ENCODE peak calls at places on chromosomes 4 and X, in four cellular contexts. R, L, X and I are unnamed samples.

GRCh38 chr4:102620697-102621497 is 119.7 kb downstream of the NFKB1 start:
- DNase-seq in R (peak), L (no peak), X (no peak), I (peak)

GRCh38 chrX:32448320-32448719 is 763.0 kb downstream of the DMD start:
- DNase-seq in X (no peak), R (no peak), L (no peak), I (no peak)

GRCh38 chrX:150007356-150007755 is 69.1 kb upstream of the EOLA2 start:
- DNase-seq in R (no peak), L (no peak), X (no peak), I (no peak)

GRCh38 chr4:112515278-112516075 is 503 bp downstream of the NEUROG2 start:
- DNase-seq in L (peak), R (no peak), X (peak), I (peak)

GRCh38 chrX:53048169-53049126 is at the start of gene GPR173:
- DNase-seq in X (peak), R (peak), L (peak), I (peak)

GRCh38 chr4:7610062-7610670 is 175.4 kb upstream of the PSAPL1 start:
- DNase-seq in R (no peak), L (no peak), X (no peak), I (no peak)

GRCh38 chrX:132592880-132593279 is 104.0 kb upstream of the MBNL3 start:
- DNase-seq in L (peak), X (no peak), R (no peak), I (peak)

GRCh38 chrX:70301716-70302115 is 11.8 kb downstream of the KIF4A start:
- DNase-seq in R (peak), L (no peak), X (no peak), I (peak)

GRCh38 chr4:155099231-155099630 is 109.2 kb upstream of the NPY2R start:
- DNase-seq in L (no peak), X (no peak), R (no peak), I (peak)

GRCh38 chr4:32025840-32026459 is 1305.8 kb downstream of the PCDH7 start:
- DNase-seq in R (no peak), X (no peak), L (no peak), I (peak)

GRCh38 chr4:40099010-40099409 is 42.4 kb downstream of the N4BP2 start:
- DNase-seq in R (no peak), L (no peak), X (no peak), I (no peak)

GRCh38 chr4:159103406-159104131 is 690 bp downstream of the RAPGEF2 start:
- DNase-seq in X (peak), L (peak), R (peak), I (peak)

GRCh38 chr4:5378002-5378401 is 326.7 kb downstream of the STK32B start:
- DNase-seq in L (no peak), R (peak), X (no peak), I (peak)

GRCh38 chrX:21373637-21374162 is 518 bp upstream of the CNKSR2 start:
- DNase-seq in X (no peak), L (peak), R (no peak), I (peak)

GRCh38 chrX:1734806-1735205 is 119.9 kb downstream of the ASMT start:
- DNase-seq in L (no peak), R (no peak), X (no peak), I (peak)

GRCh38 chr4:165384608-165385007 is 5.8 kb downstream of the CPE start:
- DNase-seq in R (peak), L (no peak), X (no peak), I (peak)

GRCh38 chr4:54017308-54017707 is 47.1 kb downstream of the CHIC2 start:
- DNase-seq in R (no peak), X (no peak), L (no peak), I (peak)

GRCh38 chr4:54017974-54018373 is 46.4 kb downstream of the CHIC2 start:
- DNase-seq in R (no peak), L (no peak), X (no peak), I (no peak)

GRCh38 chr4:54015421-54016065 is 48.9 kb downstream of the CHIC2 start:
- DNase-seq in R (no peak), X (no peak), L (peak), I (peak)

GRCh38 chr4:54016504-54016903 is 47.9 kb downstream of the CHIC2 start:
- DNase-seq in X (no peak), L (no peak), R (no peak), I (no peak)

DNA sequence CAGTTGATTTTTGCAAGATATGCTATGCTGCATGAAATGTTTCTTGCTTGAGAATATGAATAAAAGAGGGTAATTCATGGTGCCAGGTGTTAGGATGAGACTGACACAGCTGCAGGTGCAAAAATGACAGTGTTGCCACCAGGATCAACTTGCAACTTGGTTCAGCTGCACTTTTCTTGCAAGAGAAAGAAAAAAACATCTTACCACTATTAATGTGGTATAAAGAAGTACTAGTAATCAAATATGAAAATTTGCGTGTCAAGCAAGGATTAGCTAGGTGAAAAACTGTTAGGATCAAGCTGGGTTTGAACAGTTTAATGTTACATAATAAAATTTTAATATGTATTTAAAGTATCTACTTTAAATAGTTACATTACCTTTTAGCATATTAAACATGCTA is 49.6 kb downstream of the CHIC2 start:
- DNase-seq in X (no peak), L (no peak), R (no peak), I (no peak)
- H3K56ac ChIP-seq in X (no peak), L (no peak), R (no peak), I (no peak)

GRCh38 chrX:119150163-119151135 is 22.8 kb upstream of the KIAA1210 start:
- DNase-seq in L (peak), X (peak), R (no peak), I (no peak)

GRCh38 chrX:119145241-119145653 is 17.6 kb upstream of the KIAA1210 start:
- DNase-seq in X (peak), L (peak), R (no peak), I (peak)

GRCh38 chrX:119147486-119147885 is 19.9 kb upstream of the KIAA1210 start:
- DNase-seq in L (no peak), R (no peak), X (no peak), I (no peak)
- H3K56ac ChIP-seq in L (no peak), R (no peak), X (no peak), I (no peak)

GRCh38 chr4:124018383-124019317 is 622.1 kb downstream of the SPRY1 start:
- DNase-seq in R (peak), L (no peak), X (no peak), I (peak)
- H3K56ac ChIP-seq in R (no peak), L (no peak), X (no peak), I (peak)

GRCh38 chr4:24279911-24280375 is 304.4 kb downstream of the DHX15 start:
- DNase-seq in L (no peak), R (no peak), X (no peak), I (no peak)
- H3K56ac ChIP-seq in L (no peak), R (no peak), X (no peak), I (no peak)

GRCh38 chr4:156884183-156884582 is 87.4 kb downstream of the PDGFC start:
- DNase-seq in L (no peak), R (no peak), X (no peak), I (peak)
- H3K56ac ChIP-seq in L (no peak), R (no peak), X (no peak), I (no peak)